ENCODE peak calls at places on chromosomes 12 and 14, in four cellular contexts. O, L, D and T are unnamed samples.

GRCh38 chr12:48988030-48988649 is 10.0 kb downstream of the WNT1 start:
- DNase-seq in O (no peak), L (peak; percentile 46), D (peak; percentile 79), T (peak; percentile 82)

GRCh38 chr12:64682572-64683277 is 72.4 kb downstream of the RASSF3 start:
- DNase-seq in O (no peak), L (no peak), D (no peak), T (peak; percentile 78)

GRCh38 chr14:32620303-32620702 is 291.2 kb downstream of the AKAP6 start:
- DNase-seq in O (no peak), L (no peak), D (no peak), T (no peak)

GRCh38 chr12:51383281-51383905 is 7.8 kb downstream of the GALNT6 start:
- DNase-seq in O (no peak), L (no peak), D (no peak), T (no peak)

GRCh38 chr12:122094261-122094734 is 15.7 kb downstream of the MLXIP start:
- DNase-seq in O (no peak), L (no peak), D (no peak), T (no peak)

GRCh38 chr12:12872934-12873275 is 18.5 kb upstream of the GPRC5A start:
- DNase-seq in O (no peak), L (no peak), D (no peak), T (no peak)

GRCh38 chr14:67856806-67857205 is 37.2 kb downstream of the RAD51B start:
- DNase-seq in O (no peak), L (no peak), D (no peak), T (no peak)

GRCh38 chr14:33668066-33668465 is 282.8 kb downstream of the EGLN3 start:
- DNase-seq in O (no peak), L (no peak), D (no peak), T (no peak)

GRCh38 chr14:42869681-42870080 is 1263.0 kb downstream of the LRFN5 start:
- DNase-seq in O (no peak), L (no peak), D (no peak), T (no peak)

GRCh38 chr14:78566859-78567172 is 396.6 kb downstream of the NRXN3 start:
- DNase-seq in O (no peak), L (no peak), D (no peak), T (no peak)

DNA sequence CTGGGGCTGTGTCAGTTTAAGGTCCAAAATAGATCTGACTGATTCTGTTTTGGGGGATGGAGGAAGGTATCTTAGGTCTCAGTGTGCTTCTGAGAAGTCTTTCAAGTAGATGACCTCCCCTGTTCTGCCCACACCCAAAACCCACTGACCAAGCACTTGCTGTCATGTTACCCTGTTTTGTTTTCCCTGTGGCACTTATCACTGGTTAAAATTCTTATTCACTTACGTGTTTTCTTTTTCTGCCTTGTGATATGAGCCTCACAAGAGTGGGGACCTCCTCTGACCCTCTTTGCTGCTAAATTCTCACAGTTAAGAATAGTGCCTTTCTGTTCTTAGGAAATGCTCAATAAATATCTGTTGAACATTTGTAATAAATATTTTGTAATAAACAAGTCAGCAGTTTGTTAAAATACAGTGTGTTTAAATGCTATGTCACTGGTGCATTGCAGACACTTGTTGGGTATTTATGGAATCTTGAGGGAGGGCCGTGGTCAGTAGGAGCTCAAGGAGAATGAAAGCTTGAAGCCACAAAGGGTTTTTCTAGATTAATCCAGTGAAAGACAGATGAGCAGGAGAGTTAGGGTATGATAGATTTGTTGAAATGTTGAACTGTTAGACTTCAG is 20.9 kb downstream of the PLEKHA5 start:
- DNase-seq in O (no peak), L (no peak), D (no peak), T (no peak)
- TF ChIP-seq FOXM1 in O (no peak), L (no peak), D (no peak), T (no peak)

GRCh38 chr12:77402726-77403125 is 337.4 kb upstream of the E2F7 start:
- DNase-seq in O (no peak), L (no peak), D (no peak), T (no peak)
- TF ChIP-seq TARDBP in O (no peak), L (no peak), D (no peak), T (no peak)

GRCh38 chr14:105581551-105582341 is 55.4 kb downstream of the TMEM121 start:
- DNase-seq in O (peak; percentile 71), L (no peak), D (no peak), T (no peak)
- TF ChIP-seq BHLHE40 in O (peak; percentile 52), L (no peak), D (no peak), T (no peak)

GRCh38 chr12:33322519-33322918 is 117.1 kb downstream of the SYT10 start:
- DNase-seq in O (no peak), L (no peak), D (peak; percentile 10), T (no peak)
- TF ChIP-seq FOXM1 in O (no peak), L (no peak), D (no peak), T (no peak)

GRCh38 chr12:109111775-109112491 is 4.5 kb upstream of the ACACB start:
- DNase-seq in O (no peak), L (peak; percentile 45), D (peak; percentile 55), T (peak; percentile 55)
- TF ChIP-seq TARDBP in O (no peak), L (no peak), D (no peak), T (no peak)

GRCh38 chr12:1499351-1499750 is 95.0 kb downstream of the FBXL14 start:
- DNase-seq in O (no peak), L (no peak), D (no peak), T (no peak)

GRCh38 chr12:1498199-1498740 is 96.1 kb downstream of the FBXL14 start:
- DNase-seq in O (no peak), L (no peak), D (no peak), T (no peak)

GRCh38 chr12:1501001-1501400 is 93.4 kb downstream of the FBXL14 start:
- DNase-seq in O (no peak), L (no peak), D (no peak), T (no peak)

GRCh38 chr12:1501695-1502440 is 92.5 kb downstream of the FBXL14 start:
- DNase-seq in O (no peak), L (no peak), D (no peak), T (no peak)

GRCh38 chr12:1500095-1500801 is 94.1 kb downstream of the FBXL14 start:
- DNase-seq in O (no peak), L (no peak), D (peak; percentile 87), T (no peak)
- TF ChIP-seq BHLHE40 in O (no peak), L (no peak), D (peak; percentile 88), T (no peak)

GRCh38 chr14:23085458-23085857 is 9.5 kb downstream of the ACIN1 start:
- DNase-seq in O (no peak), L (no peak), D (no peak), T (no peak)
- TF ChIP-seq FOXM1 in O (no peak), L (no peak), D (no peak), T (no peak)